ENCODE peak calls at places on chromosomes 4 and X, in nine cellular contexts. One of them, this sample, is unnamed.

GRCh38 chr4:7383251-7383650 is 51.5 kb downstream of the PSAPL1 start:
- DNase-seq in left lung: no peak
- DNase-seq in MG63: no peak
- DNase-seq in GM06990: no peak
- DNase-seq in endodermal cell: peak
- DNase-seq in tibial nerve: no peak
- DNase-seq in kidney epithelial cell: no peak
- DNase-seq in psoas muscle: no peak
- DNase-seq in right cardiac atrium: no peak
- DNase-seq in this sample: no peak

GRCh38 chrX:39475372-39475771 is 622.4 kb downstream of the BCOR start:
- DNase-seq in left lung: no peak
- DNase-seq in MG63: no peak
- DNase-seq in GM06990: no peak
- DNase-seq in endodermal cell: peak
- DNase-seq in tibial nerve: no peak
- DNase-seq in kidney epithelial cell: no peak
- DNase-seq in psoas muscle: no peak
- DNase-seq in right cardiac atrium: no peak
- DNase-seq in this sample: no peak

GRCh38 chr4:23038626-23039245 is 346.0 kb downstream of the GBA3 start:
- DNase-seq in left lung: no peak
- DNase-seq in MG63: no peak
- DNase-seq in GM06990: no peak
- DNase-seq in endodermal cell: no peak
- DNase-seq in tibial nerve: no peak
- DNase-seq in kidney epithelial cell: peak
- DNase-seq in psoas muscle: no peak
- DNase-seq in right cardiac atrium: no peak
- DNase-seq in this sample: no peak

GRCh38 chrX:106468433-106468832 is 143.3 kb upstream of the RADX start:
- DNase-seq in left lung: peak
- DNase-seq in MG63: no peak
- DNase-seq in GM06990: no peak
- DNase-seq in endodermal cell: no peak
- DNase-seq in tibial nerve: no peak
- DNase-seq in kidney epithelial cell: no peak
- DNase-seq in psoas muscle: peak
- DNase-seq in right cardiac atrium: no peak
- DNase-seq in this sample: no peak

GRCh38 chr4:75737398-75737797 is 13.0 kb downstream of the USO1 start:
- DNase-seq in left lung: no peak
- DNase-seq in MG63: no peak
- DNase-seq in GM06990: no peak
- DNase-seq in endodermal cell: no peak
- DNase-seq in tibial nerve: no peak
- DNase-seq in kidney epithelial cell: no peak
- DNase-seq in psoas muscle: no peak
- DNase-seq in right cardiac atrium: no peak
- DNase-seq in this sample: no peak

GRCh38 chr4:148926861-148927260 is 484.6 kb upstream of the NR3C2 start:
- DNase-seq in left lung: peak
- DNase-seq in MG63: peak
- DNase-seq in GM06990: no peak
- DNase-seq in endodermal cell: no peak
- DNase-seq in tibial nerve: no peak
- DNase-seq in kidney epithelial cell: peak
- DNase-seq in psoas muscle: peak
- DNase-seq in right cardiac atrium: peak
- DNase-seq in this sample: peak

GRCh38 chr4:118683513-118683912 is 1.7 kb upstream of the METTL14 start:
- DNase-seq in left lung: no peak
- DNase-seq in MG63: no peak
- DNase-seq in GM06990: no peak
- DNase-seq in endodermal cell: peak
- DNase-seq in tibial nerve: no peak
- DNase-seq in kidney epithelial cell: no peak
- DNase-seq in psoas muscle: no peak
- DNase-seq in right cardiac atrium: no peak
- DNase-seq in this sample: no peak

GRCh38 chr4:163191999-163192398 is 25.3 kb upstream of the NAF1 start:
- DNase-seq in left lung: no peak
- DNase-seq in MG63: no peak
- DNase-seq in GM06990: no peak
- DNase-seq in endodermal cell: no peak
- DNase-seq in tibial nerve: no peak
- DNase-seq in kidney epithelial cell: no peak
- DNase-seq in psoas muscle: no peak
- DNase-seq in right cardiac atrium: no peak
- DNase-seq in this sample: no peak

GRCh38 chrX:131298846-131299245 is 9.7 kb upstream of the IGSF1 start:
- DNase-seq in left lung: no peak
- DNase-seq in MG63: no peak
- DNase-seq in GM06990: no peak
- DNase-seq in endodermal cell: no peak
- DNase-seq in tibial nerve: no peak
- DNase-seq in kidney epithelial cell: no peak
- DNase-seq in psoas muscle: no peak
- DNase-seq in right cardiac atrium: no peak
- DNase-seq in this sample: no peak

GRCh38 chr4:8414377-8414776 is 26.1 kb downstream of the ACOX3 start:
- DNase-seq in left lung: no peak
- DNase-seq in MG63: no peak
- DNase-seq in GM06990: no peak
- DNase-seq in endodermal cell: no peak
- DNase-seq in tibial nerve: no peak
- DNase-seq in kidney epithelial cell: no peak
- DNase-seq in psoas muscle: no peak
- DNase-seq in right cardiac atrium: no peak
- DNase-seq in this sample: no peak

GRCh38 chrX:30521440-30522182 is 56.0 kb downstream of the TASL start:
- DNase-seq in left lung: no peak
- DNase-seq in MG63: peak
- DNase-seq in GM06990: no peak
- DNase-seq in endodermal cell: no peak
- DNase-seq in tibial nerve: no peak
- DNase-seq in kidney epithelial cell: no peak
- DNase-seq in psoas muscle: no peak
- DNase-seq in right cardiac atrium: no peak
- DNase-seq in this sample: no peak

GRCh38 chr4:112290341-112290740 is 4.6 kb upstream of the TIFA start:
- DNase-seq in left lung: no peak
- DNase-seq in MG63: no peak
- DNase-seq in GM06990: no peak
- DNase-seq in endodermal cell: no peak
- DNase-seq in tibial nerve: no peak
- DNase-seq in kidney epithelial cell: no peak
- DNase-seq in psoas muscle: no peak
- DNase-seq in right cardiac atrium: no peak
- DNase-seq in this sample: no peak

DNA sequence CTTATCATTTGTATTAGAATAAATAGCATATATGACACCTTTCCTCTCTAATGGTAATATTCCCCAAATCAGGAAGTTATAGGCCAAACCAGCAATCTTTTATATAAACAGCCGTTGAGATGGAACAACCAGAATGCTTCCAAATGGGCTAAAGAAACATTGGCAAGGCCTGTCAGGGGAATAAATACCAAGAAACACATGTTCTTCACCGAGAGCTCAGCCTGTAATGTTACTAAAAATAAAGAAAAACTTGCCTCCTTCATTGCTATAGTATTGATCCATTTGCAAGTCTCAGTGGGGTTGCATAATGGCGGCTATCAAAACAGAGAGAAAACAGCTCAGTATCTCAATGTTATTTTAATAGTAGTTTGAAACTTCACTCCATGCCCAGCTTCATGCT is 104.9 kb downstream of the FAM13A start:
- DNase-seq in left lung: no peak
- DNase-seq in MG63: no peak
- DNase-seq in GM06990: no peak
- DNase-seq in endodermal cell: no peak
- DNase-seq in tibial nerve: no peak
- DNase-seq in kidney epithelial cell: no peak
- DNase-seq in psoas muscle: no peak
- DNase-seq in right cardiac atrium: no peak
- DNase-seq in this sample: no peak
- H3K4me3 ChIP-seq in left lung: no peak
- H3K4me3 ChIP-seq in MG63: no peak
- H3K4me3 ChIP-seq in GM06990: no peak
- H3K4me3 ChIP-seq in endodermal cell: no peak
- H3K4me3 ChIP-seq in tibial nerve: no peak
- H3K4me3 ChIP-seq in kidney epithelial cell: no peak
- H3K4me3 ChIP-seq in psoas muscle: no peak
- H3K4me3 ChIP-seq in right cardiac atrium: no peak
- H3K4me3 ChIP-seq in this sample: no peak

GRCh38 chr4:107993969-107994368 is 4.3 kb downstream of the HADH start:
- DNase-seq in left lung: no peak
- DNase-seq in MG63: no peak
- DNase-seq in GM06990: peak
- DNase-seq in endodermal cell: no peak
- DNase-seq in tibial nerve: no peak
- DNase-seq in kidney epithelial cell: no peak
- DNase-seq in psoas muscle: no peak
- DNase-seq in right cardiac atrium: no peak
- DNase-seq in this sample: no peak

GRCh38 chr4:107994894-107995293 is 5.2 kb downstream of the HADH start:
- DNase-seq in left lung: no peak
- DNase-seq in MG63: no peak
- DNase-seq in GM06990: no peak
- DNase-seq in endodermal cell: no peak
- DNase-seq in tibial nerve: no peak
- DNase-seq in kidney epithelial cell: no peak
- DNase-seq in psoas muscle: no peak
- DNase-seq in right cardiac atrium: no peak
- DNase-seq in this sample: no peak

GRCh38 chr4:107989537-107990386 is at the start of gene HADH:
- DNase-seq in left lung: peak
- DNase-seq in MG63: peak
- DNase-seq in GM06990: peak
- DNase-seq in endodermal cell: peak
- DNase-seq in tibial nerve: peak
- DNase-seq in kidney epithelial cell: peak
- DNase-seq in psoas muscle: peak
- DNase-seq in right cardiac atrium: peak
- DNase-seq in this sample: peak

GRCh38 chr4:107989162-107989536 is 540 bp upstream of the HADH start:
- DNase-seq in left lung: no peak
- DNase-seq in MG63: no peak
- DNase-seq in GM06990: no peak
- DNase-seq in endodermal cell: no peak
- DNase-seq in tibial nerve: no peak
- DNase-seq in kidney epithelial cell: no peak
- DNase-seq in psoas muscle: no peak
- DNase-seq in right cardiac atrium: no peak
- DNase-seq in this sample: no peak

DNA sequence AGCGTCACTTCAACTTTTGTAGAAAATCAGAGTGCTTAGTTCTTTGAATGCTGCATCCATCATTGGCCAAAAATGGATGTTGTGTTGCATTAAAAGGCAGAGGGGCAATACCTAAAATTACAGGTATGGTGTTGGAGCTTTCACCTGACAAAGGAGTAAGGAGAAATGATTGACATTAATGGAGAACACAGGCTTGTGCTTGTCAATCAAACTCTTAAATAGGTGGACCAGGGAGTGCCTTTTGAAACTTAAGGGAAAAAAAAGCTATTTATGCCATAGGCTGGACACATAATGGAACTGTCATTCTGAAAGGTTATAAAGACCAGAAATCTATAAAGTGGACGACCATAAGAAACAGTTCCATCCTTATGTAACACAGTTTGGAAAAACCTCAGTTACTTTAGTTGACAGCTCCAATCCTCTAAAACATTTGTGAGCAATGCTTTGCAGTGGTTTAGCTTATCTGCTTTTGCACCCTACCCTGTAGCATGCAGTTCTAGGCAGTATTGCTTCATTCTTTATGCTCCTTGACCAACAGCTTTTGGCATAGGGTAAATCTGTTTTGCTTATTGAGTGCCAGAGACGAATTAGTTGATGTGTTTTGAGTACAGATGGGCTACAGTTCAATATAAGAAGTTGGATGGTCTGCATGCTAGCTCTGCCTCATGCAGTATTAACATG is 2.4 kb downstream of the HADH start:
- DNase-seq in left lung: no peak
- DNase-seq in MG63: no peak
- DNase-seq in GM06990: no peak
- DNase-seq in endodermal cell: no peak
- DNase-seq in tibial nerve: no peak
- DNase-seq in kidney epithelial cell: no peak
- DNase-seq in psoas muscle: no peak
- DNase-seq in right cardiac atrium: no peak
- DNase-seq in this sample: no peak
- H3K4me3 ChIP-seq in left lung: no peak
- H3K4me3 ChIP-seq in MG63: no peak
- H3K4me3 ChIP-seq in GM06990: no peak
- H3K4me3 ChIP-seq in endodermal cell: peak
- H3K4me3 ChIP-seq in tibial nerve: no peak
- H3K4me3 ChIP-seq in kidney epithelial cell: no peak
- H3K4me3 ChIP-seq in psoas muscle: peak
- H3K4me3 ChIP-seq in right cardiac atrium: peak
- H3K4me3 ChIP-seq in this sample: no peak

DNA sequence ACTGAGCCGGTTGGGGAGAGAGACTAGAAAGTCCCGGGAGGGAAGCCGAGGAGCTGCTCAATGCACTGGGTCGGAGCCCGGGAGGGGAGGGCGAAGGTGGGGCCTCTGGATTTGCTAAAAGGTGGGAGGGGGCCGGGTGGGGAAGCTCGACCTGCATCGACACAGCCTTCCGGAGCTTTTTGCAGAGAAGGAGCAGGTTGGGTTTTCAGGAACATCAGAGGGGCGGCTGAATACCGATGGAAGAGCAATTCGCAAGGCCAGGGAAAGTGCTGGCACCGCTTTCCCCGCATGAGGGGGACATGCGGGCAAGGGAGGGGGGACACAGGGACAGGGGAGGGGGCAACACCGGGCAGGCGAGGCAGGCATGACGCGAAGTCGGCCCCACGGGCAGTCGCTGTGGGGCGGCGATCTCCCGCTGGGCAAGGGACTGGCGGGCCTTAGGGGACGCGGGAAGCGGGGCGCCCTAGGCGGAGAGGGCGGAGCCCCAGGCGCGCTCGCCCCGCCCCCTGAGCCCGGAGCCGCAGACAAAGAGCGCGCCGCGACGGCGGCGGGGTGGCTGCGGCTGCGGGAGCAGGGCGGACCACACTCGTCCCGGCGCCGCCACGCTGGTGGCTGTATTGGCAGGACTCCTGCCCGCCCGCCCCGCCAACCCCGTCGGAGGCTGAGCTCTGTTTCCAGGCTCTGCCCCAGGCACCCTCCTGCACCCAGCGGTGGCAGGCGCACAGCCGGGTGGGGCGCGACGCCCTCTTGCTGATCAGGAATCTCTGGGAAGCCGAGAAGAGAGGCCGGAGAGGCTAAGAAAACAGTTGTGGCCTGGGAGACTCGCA is 11.6 kb downstream of the PDZD4 start:
- DNase-seq in left lung: peak
- DNase-seq in MG63: no peak
- DNase-seq in GM06990: no peak
- DNase-seq in endodermal cell: peak
- DNase-seq in tibial nerve: no peak
- DNase-seq in kidney epithelial cell: no peak
- DNase-seq in psoas muscle: peak
- DNase-seq in right cardiac atrium: peak
- DNase-seq in this sample: no peak
- H3K4me3 ChIP-seq in left lung: peak
- H3K4me3 ChIP-seq in MG63: peak
- H3K4me3 ChIP-seq in GM06990: no peak
- H3K4me3 ChIP-seq in endodermal cell: peak
- H3K4me3 ChIP-seq in tibial nerve: peak
- H3K4me3 ChIP-seq in kidney epithelial cell: peak
- H3K4me3 ChIP-seq in psoas muscle: peak
- H3K4me3 ChIP-seq in right cardiac atrium: peak
- H3K4me3 ChIP-seq in this sample: no peak

GRCh38 chrX:100649550-100650356 is 5.8 kb downstream of the SRPX2 start:
- DNase-seq in left lung: no peak
- DNase-seq in MG63: peak
- DNase-seq in GM06990: no peak
- DNase-seq in endodermal cell: peak
- DNase-seq in tibial nerve: peak
- DNase-seq in kidney epithelial cell: no peak
- DNase-seq in psoas muscle: peak
- DNase-seq in right cardiac atrium: peak
- DNase-seq in this sample: peak
- H3K4me3 ChIP-seq in left lung: no peak
- H3K4me3 ChIP-seq in MG63: no peak
- H3K4me3 ChIP-seq in GM06990: no peak
- H3K4me3 ChIP-seq in endodermal cell: no peak
- H3K4me3 ChIP-seq in tibial nerve: no peak
- H3K4me3 ChIP-seq in kidney epithelial cell: no peak
- H3K4me3 ChIP-seq in psoas muscle: no peak
- H3K4me3 ChIP-seq in right cardiac atrium: no peak
- H3K4me3 ChIP-seq in this sample: no peak